ENCODE peak calls at places on chromosome 14, in six cellular contexts. T, C, K, I, X and W are unnamed samples.

GRCh38 chr14:71597955-71598659 is 334.1 kb upstream of the RGS6 start:
- DNase-seq in T (no peak), C (no peak), K (no peak), I (no peak), X (no peak), W (no peak)

GRCh38 chr14:77369280-77369679 is 7.6 kb downstream of the TMED8 start:
- DNase-seq in T (no peak), C (no peak), K (no peak), I (no peak), X (peak; percentile 38), W (peak; percentile 63)

GRCh38 chr14:61525293-61526011 is 169.9 kb upstream of the HIF1A start:
- DNase-seq in T (peak; percentile 47), C (peak; percentile 65), K (peak; percentile 97), I (peak; percentile 58), X (peak; percentile 34), W (no peak)

GRCh38 chr14:25406818-25407217 is 356.9 kb upstream of the STXBP6 start:
- DNase-seq in T (peak; percentile 14), C (no peak), K (no peak), I (no peak), X (no peak), W (peak; percentile 9)

GRCh38 chr14:98952595-98953325 is 319.2 kb downstream of the BCL11B start:
- DNase-seq in T (no peak), C (no peak), K (peak; percentile 23), I (no peak), X (no peak), W (no peak)

GRCh38 chr14:64209428-64210165 is 84.6 kb downstream of the ESR2 start:
- DNase-seq in T (no peak), C (peak; percentile 64), K (no peak), I (peak; percentile 62), X (no peak), W (peak; percentile 18)

GRCh38 chr14:77186911-77187648 is 5.5 kb downstream of the TMEM63C start:
- DNase-seq in T (no peak), C (no peak), K (peak; percentile 27), I (no peak), X (no peak), W (no peak)

GRCh38 chr14:101604935-101605767 is 43.9 kb downstream of the DIO3 start:
- DNase-seq in T (no peak), C (no peak), K (no peak), I (no peak), X (no peak), W (peak; percentile 24)

GRCh38 chr14:56996721-56997399 is 186.6 kb upstream of the OTX2 start:
- DNase-seq in T (no peak), C (no peak), K (peak; percentile 23), I (no peak), X (no peak), W (no peak)

GRCh38 chr14:51805541-51805940 is 54.9 kb upstream of the GNG2 start:
- DNase-seq in T (peak; percentile 57), C (no peak), K (no peak), I (no peak), X (no peak), W (no peak)

GRCh38 chr14:38556321-38556720 is 300.4 kb upstream of the CLEC14A start:
- DNase-seq in T (no peak), C (no peak), K (no peak), I (no peak), X (no peak), W (no peak)

GRCh38 chr14:61765225-61765943 is 3.2 kb downstream of the SNAPC1 start:
- DNase-seq in T (no peak), C (no peak), K (no peak), I (no peak), X (no peak), W (no peak)

GRCh38 chr14:29897181-29897580 is 30.5 kb downstream of the PRKD1 start:
- DNase-seq in T (no peak), C (no peak), K (no peak), I (no peak), X (no peak), W (no peak)

GRCh38 chr14:77491056-77491455 is 7.6 kb downstream of the ISM2 start:
- DNase-seq in T (no peak), C (no peak), K (no peak), I (no peak), X (no peak), W (no peak)

GRCh38 chr14:59849371-59850130 is 21.0 kb downstream of the RTN1 start:
- DNase-seq in T (no peak), C (no peak), K (no peak), I (no peak), X (no peak), W (no peak)

GRCh38 chr14:89973234-89973823 is 17.6 kb downstream of the TDP1 start:
- DNase-seq in T (peak; percentile 81), C (peak; percentile 38), K (peak; percentile 35), I (peak; percentile 27), X (peak; percentile 37), W (peak; percentile 67)

GRCh38 chr14:64723691-64724577 is 19.7 kb downstream of the PLEKHG3 start:
- DNase-seq in T (no peak), C (peak; percentile 4), K (no peak), I (no peak), X (peak; percentile 51), W (no peak)

GRCh38 chr14:106842687-106843086 is 1316.3 kb downstream of the TMEM121 start:
- DNase-seq in T (peak; percentile 23), C (no peak), K (no peak), I (no peak), X (no peak), W (no peak)

GRCh38 chr14:24172871-24173281 is 996 bp downstream of the REC8 start:
- DNase-seq in T (no peak), C (no peak), K (no peak), I (no peak), X (no peak), W (peak; percentile 25)

GRCh38 chr14:76090611-76091010 is 61.1 kb upstream of the GPATCH2L start:
- DNase-seq in T (no peak), C (no peak), K (no peak), I (no peak), X (no peak), W (no peak)

GRCh38 chr14:50321009-50321660 is 9.0 kb downstream of the DMAC2L start:
- DNase-seq in T (peak; percentile 69), C (peak; percentile 24), K (peak; percentile 83), I (peak; percentile 63), X (peak; percentile 85), W (peak; percentile 77)

GRCh38 chr14:61535470-61535869 is 159.8 kb upstream of the HIF1A start:
- DNase-seq in T (no peak), C (no peak), K (no peak), I (no peak), X (no peak), W (no peak)

GRCh38 chr14:25042362-25043299 is 7.3 kb downstream of the STXBP6 start:
- DNase-seq in T (no peak), C (no peak), K (no peak), I (peak; percentile 35), X (no peak), W (no peak)

GRCh38 chr14:68542346-68542745 is 250.5 kb downstream of the ZFP36L1 start:
- DNase-seq in T (no peak), C (no peak), K (no peak), I (no peak), X (no peak), W (no peak)
- H3K4me1 ChIP-seq in T (no peaks in the 10 kb centered on the region), C (peaks cover 71% of the 10 kb centered on the region), K (peaks cover 46% of the 10 kb centered on the region), I (peaks cover 15% of the 10 kb centered on the region), X (no peaks in the 10 kb centered on the region), W (no peaks in the 10 kb centered on the region)

GRCh38 chr14:53964249-53964648 is 7.6 kb upstream of the BMP4 start:
- DNase-seq in T (no peak), C (no peak), K (no peak), I (no peak), X (no peak), W (no peak)

GRCh38 chr14:53969326-53969725 is 12.7 kb upstream of the BMP4 start:
- DNase-seq in T (no peak), C (no peak), K (no peak), I (no peak), X (no peak), W (no peak)

GRCh38 chr14:53971501-53971900 is 14.9 kb upstream of the BMP4 start:
- DNase-seq in T (no peak), C (no peak), K (no peak), I (no peak), X (no peak), W (no peak)

GRCh38 chr14:53968756-53969155 is 12.1 kb upstream of the BMP4 start:
- DNase-seq in T (no peak), C (no peak), K (no peak), I (no peak), X (no peak), W (peak; percentile 21)

DNA sequence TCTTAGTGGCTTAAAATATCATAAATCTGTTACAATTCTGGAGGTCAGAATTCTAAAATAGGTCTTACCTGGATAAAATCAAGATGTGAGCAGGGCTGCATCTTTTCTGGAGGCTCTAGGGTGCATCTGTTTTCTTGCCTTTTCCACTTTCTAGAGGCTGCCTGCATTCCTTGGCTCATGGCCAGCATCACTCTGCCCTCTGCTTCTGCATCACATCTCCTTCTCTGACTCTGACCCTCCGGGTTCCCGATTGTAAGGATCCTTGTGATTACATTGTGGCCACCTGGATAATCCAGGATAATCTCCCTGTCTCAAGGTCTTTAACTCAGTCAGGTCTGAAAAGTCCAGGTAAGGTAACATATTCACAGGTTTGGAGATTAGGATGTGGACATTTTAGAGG is 11.0 kb upstream of the BMP4 start:
- DNase-seq in T (no peak), C (no peak), K (no peak), I (no peak), X (no peak), W (no peak)
- H3K4me1 ChIP-seq in T (no peaks in the 10 kb centered on the region), C (peaks cover 14% of the 10 kb centered on the region), K (peaks cover 16% of the 10 kb centered on the region), I (no peaks in the 10 kb centered on the region), X (no peaks in the 10 kb centered on the region), W (peaks cover 14% of the 10 kb centered on the region)

GRCh38 chr14:22565391-22565945 is 23.6 kb downstream of the DAD1 start:
- DNase-seq in T (no peak), C (no peak), K (no peak), I (no peak), X (no peak), W (no peak)
- H3K4me1 ChIP-seq in T (peaks cover 6% of the 10 kb centered on the region), C (peaks cover 40% of the 10 kb centered on the region), K (peaks cover under 1% of the 10 kb centered on the region), I (no peaks in the 10 kb centered on the region), X (peaks cover 97% of the 10 kb centered on the region), W (peaks cover 32% of the 10 kb centered on the region)

DNA sequence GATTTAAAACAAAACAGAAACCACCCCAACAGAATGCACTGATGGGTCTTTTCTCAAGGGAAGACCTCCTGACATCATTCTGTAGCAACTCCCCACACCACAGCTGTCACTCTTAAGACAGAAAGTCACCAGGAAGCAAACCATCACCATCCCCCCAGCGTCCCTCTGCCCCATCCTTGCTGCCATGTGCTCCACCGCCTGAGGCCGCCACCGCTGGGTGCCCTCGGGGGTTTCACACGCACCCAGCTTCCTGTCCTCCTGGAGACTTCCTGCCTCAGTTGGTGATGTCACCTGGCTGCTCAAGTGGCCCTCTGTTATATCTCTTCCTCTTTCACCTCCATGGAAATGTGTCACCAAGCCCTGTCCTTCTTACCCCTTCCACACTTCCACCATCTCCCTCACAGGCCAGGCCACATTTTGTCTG is 71.4 kb upstream of the GPR68 start:
- DNase-seq in T (no peak), C (no peak), K (no peak), I (no peak), X (peak; percentile 92), W (peak; percentile 90)
- H3K4me1 ChIP-seq in T (no peaks in the 10 kb centered on the region), C (peaks cover 31% of the 10 kb centered on the region), K (peaks cover 5% of the 10 kb centered on the region), I (peaks cover 22% of the 10 kb centered on the region), X (peaks cover 97% of the 10 kb centered on the region), W (peaks cover 46% of the 10 kb centered on the region)

GRCh38 chr14:105299654-105300541 is 903 bp downstream of the BRF1 start:
- DNase-seq in T (peak; percentile 33), C (no peak), K (no peak), I (no peak), X (peak; percentile 37), W (no peak)
- H3K4me1 ChIP-seq in T (peaks cover 2% of the 10 kb centered on the region), C (peaks cover 36% of the 10 kb centered on the region), K (peaks cover 22% of the 10 kb centered on the region), I (peaks cover 10% of the 10 kb centered on the region), X (peaks cover 16% of the 10 kb centered on the region), W (peaks cover 30% of the 10 kb centered on the region)